ENCODE peak calls at places on chromosome 22, in four cellular contexts. Z is H1, D is mesenchymal stem cell, H is IMR-90. G is an unnamed sample.

GRCh38 chr22:33544707-33545106 is 375.6 kb downstream of the LARGE1 start:
- DNase-seq in Z (no peak), D (peak; percentile 48), H (peak; percentile 72), G (no peak)

GRCh38 chr22:26681395-26681821 is 24.0 kb downstream of the MIAT start:
- DNase-seq in Z (no peak), D (peak; percentile 87), H (peak; percentile 67), G (no peak)

GRCh38 chr22:37777122-37777687 is 30.5 kb upstream of the GCAT start:
- DNase-seq in Z (no peak), D (peak; percentile 77), H (peak; percentile 94), G (peak; percentile 99)

GRCh38 chr22:45420539-45420938 is 7.0 kb downstream of the RIBC2 start:
- DNase-seq in Z (no peak), D (no peak), H (no peak), G (no peak)

GRCh38 chr22:16960884-16961249 is 47.2 kb downstream of the GAB4 start:
- DNase-seq in Z (no peak), D (no peak), H (no peak), G (no peak)

GRCh38 chr22:45968751-45969413 is 8.1 kb downstream of the WNT7B start:
- DNase-seq in Z (no peak), D (peak; percentile 67), H (peak; percentile 92), G (no peak)

GRCh38 chr22:42397332-42398246 is 34.6 kb downstream of the NFAM1 start:
- DNase-seq in Z (no peak), D (no peak), H (no peak), G (no peak)

GRCh38 chr22:18970180-18970947 is 34.3 kb upstream of the PRODH start:
- DNase-seq in Z (no peak), D (peak; percentile 7), H (no peak), G (peak; percentile 21)

GRCh38 chr22:31206896-31207687 is 5.0 kb upstream of the LIMK2 start:
- DNase-seq in Z (no peak), D (no peak), H (no peak), G (peak; percentile 94)

GRCh38 chr22:23106906-23107367 is 34.9 kb downstream of the RSPH14 start:
- DNase-seq in Z (no peak), D (no peak), H (no peak), G (no peak)

GRCh38 chr22:20946080-20946986 is 20.7 kb upstream of the AIFM3 start:
- DNase-seq in Z (no peak), D (peak; percentile 59), H (peak; percentile 34), G (no peak)

GRCh38 chr22:42745118-42745517 is 24.4 kb upstream of the A4GALT start:
- DNase-seq in Z (no peak), D (peak; percentile 93), H (peak; percentile 75), G (peak; percentile 62)

GRCh38 chr22:27132896-27133500 is 475.6 kb downstream of the MIAT start:
- DNase-seq in Z (no peak), D (no peak), H (no peak), G (no peak)

GRCh38 chr22:26904483-26904882 is 247.1 kb downstream of the MIAT start:
- DNase-seq in Z (no peak), D (no peak), H (no peak), G (no peak)

GRCh38 chr22:27740192-27740748 is 61.3 kb downstream of the MN1 start:
- DNase-seq in Z (no peak), D (no peak), H (no peak), G (no peak)

GRCh38 chr22:19406846-19407245 is 24.7 kb downstream of the HIRA start:
- DNase-seq in Z (no peak), D (no peak), H (no peak), G (no peak)

GRCh38 chr22:42330953-42331525 is 60.6 kb upstream of the TCF20 start:
- DNase-seq in Z (no peak), D (no peak), H (no peak), G (no peak)

GRCh38 chr22:20084547-20085413 is 4.7 kb downstream of the DGCR8 start:
- DNase-seq in Z (no peak), D (peak; percentile 18), H (no peak), G (peak; percentile 43)

GRCh38 chr22:32411388-32411787 is 659 bp downstream of the RTCB start:
- DNase-seq in Z (no peak), D (peak; percentile 53), H (peak; percentile 40), G (peak; percentile 71)

GRCh38 chr22:19855504-19856409 is 1.1 kb upstream of the GNB1L start:
- DNase-seq in Z (no peak), D (peak; percentile 46), H (peak; percentile 35), G (no peak)

GRCh38 chr22:30320021-30320556 is 6.7 kb downstream of the TBC1D10A start:
- DNase-seq in Z (no peak), D (no peak), H (no peak), G (no peak)

GRCh38 chr22:32240461-32240860 is 14.7 kb downstream of the SLC5A4 start:
- DNase-seq in Z (no peak), D (no peak), H (no peak), G (peak; percentile 74)

GRCh38 chr22:31952459-31952858 is 8.1 kb downstream of the YWHAH start:
- DNase-seq in Z (no peak), D (peak; percentile 79), H (peak; percentile 93), G (no peak)

GRCh38 chr22:19717181-19717580 is 2.9 kb downstream of the SEPTIN5 start:
- DNase-seq in Z (no peak), D (no peak), H (no peak), G (no peak)

GRCh38 chr22:49505337-49506009 is 322.2 kb downstream of the BRD1 start:
- DNase-seq in Z (no peak), D (no peak), H (no peak), G (no peak)

GRCh38 chr22:49502126-49502826 is 325.4 kb downstream of the BRD1 start:
- DNase-seq in Z (no peak), D (peak; percentile 26), H (no peak), G (no peak)

GRCh38 chr22:49503321-49503720 is 324.4 kb downstream of the BRD1 start:
- DNase-seq in Z (no peak), D (no peak), H (no peak), G (no peak)

GRCh38 chr22:49506010-49506400 is 321.7 kb downstream of the BRD1 start:
- DNase-seq in Z (no peak), D (no peak), H (no peak), G (no peak)

GRCh38 chr22:49503896-49504521 is 323.7 kb downstream of the BRD1 start:
- DNase-seq in Z (no peak), D (no peak), H (no peak), G (no peak)
- H3K4ac ChIP-seq in Z (no peak overlapping the region), D (no peak overlapping the region), H (no peak overlapping the region), G (no peak overlapping the region)

GRCh38 chr22:36505998-36506635 is 723 bp downstream of the FOXRED2 start:
- DNase-seq in Z (no peak), D (no peak), H (no peak), G (no peak)
- H3K4ac ChIP-seq in Z (no peak overlapping the region), D (peak overlapping the region; percentile 67), H (peak overlapping the region; percentile 38), G (no peak overlapping the region)

GRCh38 chr22:24471570-24471969 is 23.6 kb upstream of the UPB1 start:
- DNase-seq in Z (no peak), D (no peak), H (peak; percentile 92), G (no peak)
- H3K4ac ChIP-seq in Z (no peak overlapping the region), D (no peak overlapping the region), H (peak overlapping the region; percentile 90), G (no peak overlapping the region)

GRCh38 chr22:47634342-47634741 is 871.9 kb downstream of the TBC1D22A start:
- DNase-seq in Z (no peak), D (no peak), H (no peak), G (no peak)
- H3K4ac ChIP-seq in Z (no peak overlapping the region), D (no peak overlapping the region), H (no peak overlapping the region), G (no peak overlapping the region)

GRCh38 chr22:44096736-44097135 is 72.6 kb downstream of the PARVB start:
- DNase-seq in Z (no peak), D (no peak), H (no peak), G (no peak)

GRCh38 chr22:44093791-44094190 is 69.7 kb downstream of the PARVB start:
- DNase-seq in Z (no peak), D (no peak), H (no peak), G (no peak)

GRCh38 chr22:44097263-44098020 is 73.3 kb downstream of the PARVB start:
- DNase-seq in Z (no peak), D (no peak), H (no peak), G (no peak)

GRCh38 chr22:44092636-44093220 is 68.6 kb downstream of the PARVB start:
- DNase-seq in Z (no peak), D (no peak), H (no peak), G (no peak)

DNA sequence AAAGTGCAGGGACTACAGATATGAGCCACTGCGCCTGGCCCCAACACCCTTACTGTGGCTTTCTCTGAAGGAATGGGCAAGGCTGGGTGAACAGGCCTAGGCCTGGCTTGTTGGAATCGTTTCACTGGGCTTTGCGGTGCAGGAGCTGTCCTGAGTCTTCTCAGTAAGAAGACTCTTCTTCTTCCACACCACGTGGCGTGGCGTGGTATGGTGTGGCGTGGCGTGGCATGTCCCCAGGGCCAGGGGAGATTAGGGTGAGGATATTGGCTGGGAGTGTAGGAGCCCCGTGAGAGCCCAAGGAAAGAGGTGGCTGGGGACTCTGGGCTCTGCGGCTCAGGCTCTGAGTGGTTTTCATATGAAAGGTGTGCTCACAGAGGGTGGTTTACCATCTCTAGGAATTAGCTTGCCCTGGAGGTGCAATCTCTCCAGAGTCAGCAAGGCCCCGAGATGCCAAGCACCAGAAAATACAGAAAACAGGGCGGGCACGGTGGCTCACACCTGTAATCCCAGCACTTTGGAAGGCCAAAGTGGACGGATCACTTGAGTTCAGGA is 70.7 kb downstream of the PARVB start:
- DNase-seq in Z (no peak), D (no peak), H (no peak), G (no peak)
- H3K4ac ChIP-seq in Z (no peak overlapping the region), D (no peak overlapping the region), H (no peak overlapping the region), G (no peak overlapping the region)

GRCh38 chr22:36449776-36450175 is 31.7 kb downstream of the TXN2 start:
- DNase-seq in Z (no peak), D (no peak), H (no peak), G (no peak)
- H3K4ac ChIP-seq in Z (no peak overlapping the region), D (no peak overlapping the region), H (peak overlapping the region; percentile 53), G (no peak overlapping the region)

GRCh38 chr22:48844096-48844675 is 983.5 kb downstream of the BRD1 start:
- DNase-seq in Z (no peak), D (no peak), H (no peak), G (no peak)
- H3K4ac ChIP-seq in Z (no peak overlapping the region), D (no peak overlapping the region), H (no peak overlapping the region), G (no peak overlapping the region)

DNA sequence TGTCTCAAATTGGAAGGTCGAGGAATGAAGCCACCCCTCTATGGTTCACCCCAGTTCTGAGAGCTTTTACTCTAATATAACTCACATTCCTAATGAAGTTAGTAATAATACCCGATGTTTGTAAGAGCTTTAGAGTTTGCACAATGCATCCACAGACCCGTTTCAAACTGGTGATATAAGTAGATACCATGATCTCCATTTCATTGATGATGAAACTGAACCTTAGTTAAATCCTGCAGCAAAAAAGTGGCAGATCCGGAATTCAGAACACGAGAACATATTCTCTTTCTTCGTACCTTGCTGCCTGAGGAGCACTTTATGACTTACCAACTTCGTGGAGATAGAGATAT is 757 bp upstream of the RBFOX2 start:
- DNase-seq in Z (no peak), D (no peak), H (peak; percentile 38), G (peak; percentile 52)
- H3K4ac ChIP-seq in Z (no peak overlapping the region), D (no peak overlapping the region), H (peak overlapping the region; percentile 79), G (no peak overlapping the region)